ENCODE peak calls at places on chromosomes 2 and 18, in ten cellular contexts. J is NCI-H2081, X is Karpas-422, B is activated T-cell treated with anti-CD3 and anti-CD28 coated beads for 4 hours, W is kidney tubule cell, Q is BE2C, V is EL, R is anterior cingulate cortex, L is MCF 10A, O is non-pigmented ciliary epithelial cell. F is an unnamed sample.

GRCh38 chr2:177692828-177693269 is 300.3 kb downstream of the AGPS start:
- DNase-seq in J (no peak), X (no peak), B (no peak), W (peak), Q (no peak), V (peak), R (no peak), L (peak), O (no peak), F (no peak)

GRCh38 chr2:204024503-204024902 is 87.9 kb downstream of the ICOS start:
- DNase-seq in J (peak), X (peak), B (no peak), W (peak), Q (peak), V (peak), R (peak), L (peak), O (peak), F (no peak)

GRCh38 chr2:240450532-240451107 is 15.2 kb downstream of the GPC1 start:
- DNase-seq in J (no peak), X (peak), B (no peak), W (no peak), Q (no peak), V (no peak), R (no peak), L (no peak), O (no peak), F (no peak)

GRCh38 chr18:49832221-49832647 is 18.9 kb upstream of the ACAA2 start:
- DNase-seq in J (no peak), X (no peak), B (no peak), W (no peak), Q (no peak), V (no peak), R (no peak), L (no peak), O (no peak), F (no peak)

GRCh38 chr2:44549099-44549471 is 187.3 kb downstream of the CAMKMT start:
- DNase-seq in J (no peak), X (no peak), B (no peak), W (peak), Q (no peak), V (peak), R (no peak), L (peak), O (no peak), F (no peak)

GRCh38 chr2:86038291-86039081 is 67.2 kb downstream of the POLR1A start:
- DNase-seq in J (no peak), X (no peak), B (peak), W (peak), Q (no peak), V (peak), R (no peak), L (no peak), O (no peak), F (no peak)

GRCh38 chr2:145421841-145422240 is 901.9 kb upstream of the ZEB2 start:
- DNase-seq in J (no peak), X (no peak), B (no peak), W (peak), Q (no peak), V (peak), R (no peak), L (no peak), O (no peak), F (no peak)

GRCh38 chr18:9053814-9054213 is 48.7 kb upstream of the NDUFV2 start:
- DNase-seq in J (no peak), X (no peak), B (no peak), W (no peak), Q (no peak), V (no peak), R (no peak), L (no peak), O (no peak), F (no peak)

GRCh38 chr18:2939317-2939716 is 73.6 kb downstream of the LPIN2 start:
- DNase-seq in J (no peak), X (no peak), B (no peak), W (peak), Q (no peak), V (no peak), R (no peak), L (no peak), O (no peak), F (no peak)

GRCh38 chr2:225173909-225174308 is 131.6 kb upstream of the DOCK10 start:
- DNase-seq in J (peak), X (no peak), B (no peak), W (no peak), Q (peak), V (no peak), R (no peak), L (no peak), O (no peak), F (peak)

GRCh38 chr2:119517433-119517832 is 6.8 kb downstream of the SCTR start:
- DNase-seq in J (peak), X (peak), B (no peak), W (peak), Q (peak), V (peak), R (no peak), L (peak), O (peak), F (no peak)

GRCh38 chr2:44751754-44752479 is 189.6 kb upstream of the SIX3 start:
- DNase-seq in J (no peak), X (peak), B (no peak), W (no peak), Q (peak), V (no peak), R (no peak), L (peak), O (no peak), F (no peak)

GRCh38 chr2:26649322-26649721 is 8.2 kb upstream of the CIB4 start:
- DNase-seq in J (no peak), X (no peak), B (no peak), W (no peak), Q (peak), V (no peak), R (no peak), L (no peak), O (no peak), F (peak)

GRCh38 chr2:170486730-170487129 is 228.4 kb upstream of the SP5 start:
- DNase-seq in J (no peak), X (no peak), B (no peak), W (no peak), Q (no peak), V (no peak), R (no peak), L (peak), O (no peak), F (no peak)

GRCh38 chr2:188079176-188079575 is 212.5 kb upstream of the GULP1 start:
- DNase-seq in J (no peak), X (no peak), B (no peak), W (peak), Q (no peak), V (peak), R (no peak), L (peak), O (peak), F (no peak)